ENCODE peak calls at places on chromosomes 7 and 10, in four cellular contexts. R, W, C and Q are unnamed samples.

GRCh38 chr7:111104710-111105109 is 13.8 kb downstream of the LRRN3 start:
- DNase-seq in R (no peak), W (no peak), C (no peak), Q (no peak)

GRCh38 chr7:44534087-44534486 is 7.0 kb downstream of the NPC1L1 start:
- DNase-seq in R (no peak), W (no peak), C (no peak), Q (no peak)

GRCh38 chr10:79237801-79238520 is 109.3 kb upstream of the PPIF start:
- DNase-seq in R (peak), W (no peak), C (no peak), Q (no peak)

GRCh38 chr10:94496010-94496409 is 49.6 kb upstream of the HELLS start:
- DNase-seq in R (no peak), W (no peak), C (no peak), Q (no peak)

GRCh38 chr7:115249080-115249479 is 327.2 kb downstream of the MDFIC start:
- DNase-seq in R (peak), W (no peak), C (no peak), Q (no peak)

GRCh38 chr7:152459724-152460251 is 24.0 kb upstream of the KMT2C start:
- DNase-seq in R (peak), W (no peak), C (peak), Q (peak)

GRCh38 chr7:81299272-81299671 is 380.4 kb upstream of the SEMA3C start:
- DNase-seq in R (peak), W (no peak), C (no peak), Q (no peak)

GRCh38 chr7:51310131-51310583 is 6.5 kb downstream of the COBL start:
- DNase-seq in R (no peak), W (no peak), C (no peak), Q (no peak)

GRCh38 chr10:96642973-96643372 is 56.2 kb upstream of the TM9SF3 start:
- DNase-seq in R (no peak), W (peak), C (peak), Q (peak)

GRCh38 chr7:16365952-16366351 is 55.4 kb downstream of the CRPPA start:
- DNase-seq in R (no peak), W (no peak), C (no peak), Q (no peak)

GRCh38 chr10:51405580-51406367 is 293.6 kb downstream of the CSTF2T start:
- DNase-seq in R (no peak), W (no peak), C (no peak), Q (no peak)

GRCh38 chr10:117541405-117541908 is 1.1 kb upstream of the EMX2 start:
- DNase-seq in R (no peak), W (peak), C (no peak), Q (peak)

GRCh38 chr10:104521901-104522827 is 118.9 kb upstream of the SORCS3 start:
- DNase-seq in R (no peak), W (no peak), C (peak), Q (no peak)

GRCh38 chr7:157490465-157490912 is 153.7 kb downstream of the DNAJB6 start:
- DNase-seq in R (peak), W (no peak), C (no peak), Q (no peak)

GRCh38 chr10:78585952-78586351 is 482.8 kb upstream of the ZMIZ1 start:
- DNase-seq in R (no peak), W (no peak), C (no peak), Q (no peak)

GRCh38 chr7:43522406-43523156 is 60.3 kb upstream of the STK17A start:
- DNase-seq in R (peak), W (no peak), C (no peak), Q (no peak)

GRCh38 chr7:33807779-33808482 is 97.4 kb upstream of the BMPER start:
- DNase-seq in R (peak), W (peak), C (no peak), Q (peak)

GRCh38 chr7:101553018-101553770 is 75.9 kb downstream of the MYL10 start:
- DNase-seq in R (no peak), W (peak), C (no peak), Q (no peak)

GRCh38 chr10:24668247-24668646 is 55.4 kb downstream of the ARHGAP21 start:
- DNase-seq in R (no peak), W (no peak), C (no peak), Q (no peak)

GRCh38 chr10:33559105-33559504 is 224.6 kb upstream of the NRP1 start:
- DNase-seq in R (peak), W (no peak), C (no peak), Q (no peak)

GRCh38 chr7:158409816-158410330 is 177.8 kb downstream of the PTPRN2 start:
- DNase-seq in R (no peak), W (no peak), C (no peak), Q (no peak)

GRCh38 chr7:143256325-143256724 is 6.9 kb upstream of the GSTK1 start:
- DNase-seq in R (no peak), W (no peak), C (no peak), Q (no peak)

GRCh38 chr10:76287856-76288255 is 856.4 kb downstream of the LRMDA start:
- DNase-seq in R (no peak), W (no peak), C (no peak), Q (no peak)
- TF ChIP-seq CTCF in R (no peak), W (no peak), C (no peak), Q (no peak)

GRCh38 chr10:91799580-91799975 is 1.4 kb downstream of the TNKS2 start:
- DNase-seq in R (peak), W (no peak), C (no peak), Q (no peak)

GRCh38 chr10:91798736-91799579 is 732 bp downstream of the TNKS2 start:
- DNase-seq in R (peak), W (peak), C (peak), Q (peak)

GRCh38 chr10:91797077-91797690 is 1.0 kb upstream of the TNKS2 start:
- DNase-seq in R (peak), W (no peak), C (no peak), Q (no peak)

GRCh38 chr10:91796332-91797076 is 1.7 kb upstream of the TNKS2 start:
- DNase-seq in R (peak), W (peak), C (peak), Q (peak)

GRCh38 chr10:91797874-91798735 is at the start of gene TNKS2:
- DNase-seq in R (peak), W (peak), C (peak), Q (peak)
- TF ChIP-seq CTCF in R (no peak), W (no peak), C (no peak), Q (no peak)

GRCh38 chr7:112669306-112669705 is 120.9 kb downstream of the TMEM168 start:
- DNase-seq in R (peak), W (no peak), C (no peak), Q (no peak)

GRCh38 chr7:112668561-112668960 is 121.6 kb downstream of the TMEM168 start:
- DNase-seq in R (peak), W (no peak), C (no peak), Q (no peak)

GRCh38 chr7:112665709-112666108 is 124.5 kb downstream of the TMEM168 start:
- DNase-seq in R (peak), W (peak), C (no peak), Q (no peak)
- TF ChIP-seq CTCF in R (peak), W (no peak), C (peak), Q (no peak)

GRCh38 chr7:28701731-28702130 is 256.4 kb downstream of the TRIL start:
- DNase-seq in R (no peak), W (no peak), C (no peak), Q (no peak)
- TF ChIP-seq CTCF in R (no peak), W (no peak), C (no peak), Q (no peak)

DNA sequence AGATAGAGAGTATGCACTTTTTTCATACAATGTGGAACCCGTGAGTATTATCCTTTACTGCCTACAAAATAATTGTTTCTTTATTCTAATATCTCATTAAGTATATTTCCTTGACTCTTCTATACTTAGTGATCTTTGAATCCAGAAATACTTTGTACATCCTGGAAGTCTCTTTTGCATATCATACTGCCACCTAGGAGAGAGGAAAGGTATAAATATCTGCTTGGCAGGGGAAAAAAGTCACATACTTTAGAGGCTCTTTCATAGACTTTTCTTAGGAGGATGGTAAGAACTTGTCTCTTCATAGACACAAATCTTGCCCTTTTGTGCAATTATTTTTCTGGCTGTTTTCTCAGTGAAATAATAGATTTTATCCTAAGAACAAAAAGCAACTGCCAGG is 436.0 kb downstream of the PAXIP1 start:
- DNase-seq in R (no peak), W (no peak), C (no peak), Q (no peak)
- TF ChIP-seq CTCF in R (no peak), W (no peak), C (peak), Q (no peak)

GRCh38 chr7:127504715-127505114 is 80.7 kb downstream of the GCC1 start:
- DNase-seq in R (no peak), W (peak), C (no peak), Q (peak)
- TF ChIP-seq CTCF in R (peak), W (peak), C (peak), Q (no peak)

GRCh38 chr7:35508623-35509400 is 186.1 kb downstream of the HERPUD2 start:
- DNase-seq in R (no peak), W (no peak), C (no peak), Q (no peak)
- TF ChIP-seq CTCF in R (no peak), W (no peak), C (no peak), Q (no peak)

GRCh38 chr10:48817141-48817540 is 122.5 kb downstream of the LRRC18 start:
- DNase-seq in R (no peak), W (no peak), C (no peak), Q (no peak)
- TF ChIP-seq CTCF in R (no peak), W (no peak), C (no peak), Q (no peak)